ENCODE peak calls at places on chromosomes 12 and 14, in five cellular contexts. R is upper lobe of left lung, D is transverse colon, X is SK-N-SH, T is stomach. O is an unnamed sample.

GRCh38 chr14:105475269-105475915 is 771 bp downstream of the CRIP2 start:
- DNase-seq in R (no peak), D (no peak), X (no peak), T (no peak), O (peak; percentile 72)

GRCh38 chr14:100628225-100628624 is 41.0 kb upstream of the BEGAIN start:
- DNase-seq in R (no peak), D (no peak), X (no peak), T (no peak), O (no peak)

GRCh38 chr14:53793790-53794560 is 162.7 kb downstream of the BMP4 start:
- DNase-seq in R (no peak), D (peak; percentile 11), X (no peak), T (no peak), O (no peak)

GRCh38 chr12:53500119-53500775 is 836 bp upstream of the TARBP2 start:
- DNase-seq in R (peak; percentile 80), D (peak; percentile 66), X (peak; percentile 91), T (peak; percentile 50), O (peak; percentile 92)

GRCh38 chr14:38882533-38882932 is 220.5 kb downstream of the SEC23A start:
- DNase-seq in R (no peak), D (no peak), X (no peak), T (no peak), O (no peak)

GRCh38 chr12:65293735-65294134 is 15.3 kb downstream of the MSRB3 start:
- DNase-seq in R (no peak), D (no peak), X (no peak), T (no peak), O (no peak)

GRCh38 chr12:131908082-131908715 is 13.8 kb downstream of the ULK1 start:
- DNase-seq in R (no peak), D (no peak), X (no peak), T (no peak), O (no peak)

GRCh38 chr12:9763025-9763424 is 2.3 kb upstream of the CD69 start:
- DNase-seq in R (no peak), D (no peak), X (no peak), T (no peak), O (no peak)

GRCh38 chr12:66066929-66067281 is 63.6 kb downstream of the LLPH start:
- DNase-seq in R (no peak), D (no peak), X (no peak), T (no peak), O (no peak)

GRCh38 chr12:54593135-54593534 is 4.7 kb upstream of the PPP1R1A start:
- DNase-seq in R (peak; percentile 27), D (no peak), X (no peak), T (no peak), O (no peak)

GRCh38 chr14:99729991-99730875 is 46.1 kb downstream of the CYP46A1 start:
- DNase-seq in R (peak; percentile 55), D (peak; percentile 68), X (peak; percentile 97), T (peak; percentile 76), O (peak; percentile 82)

GRCh38 chr12:97003276-97003675 is 96.2 kb downstream of the NEDD1 start:
- DNase-seq in R (no peak), D (no peak), X (no peak), T (no peak), O (no peak)

GRCh38 chr14:21039059-21039422 is 3.1 kb upstream of the RNASE7 start:
- DNase-seq in R (peak; percentile 59), D (peak; percentile 87), X (no peak), T (peak; percentile 80), O (peak; percentile 88)

GRCh38 chr14:35158951-35159653 is 36.8 kb downstream of the PRORP start:
- DNase-seq in R (no peak), D (no peak), X (no peak), T (no peak), O (no peak)

GRCh38 chr12:106601548-106601947 is 18.7 kb downstream of the RFX4 start:
- DNase-seq in R (no peak), D (no peak), X (no peak), T (no peak), O (no peak)

GRCh38 chr12:106601031-106601430 is 18.2 kb downstream of the RFX4 start:
- DNase-seq in R (no peak), D (no peak), X (no peak), T (no peak), O (no peak)

GRCh38 chr12:106599302-106599701 is 16.5 kb downstream of the RFX4 start:
- DNase-seq in R (no peak), D (no peak), X (no peak), T (no peak), O (no peak)

GRCh38 chr12:106600503-106600902 is 17.7 kb downstream of the RFX4 start:
- DNase-seq in R (no peak), D (no peak), X (no peak), T (no peak), O (no peak)

DNA sequence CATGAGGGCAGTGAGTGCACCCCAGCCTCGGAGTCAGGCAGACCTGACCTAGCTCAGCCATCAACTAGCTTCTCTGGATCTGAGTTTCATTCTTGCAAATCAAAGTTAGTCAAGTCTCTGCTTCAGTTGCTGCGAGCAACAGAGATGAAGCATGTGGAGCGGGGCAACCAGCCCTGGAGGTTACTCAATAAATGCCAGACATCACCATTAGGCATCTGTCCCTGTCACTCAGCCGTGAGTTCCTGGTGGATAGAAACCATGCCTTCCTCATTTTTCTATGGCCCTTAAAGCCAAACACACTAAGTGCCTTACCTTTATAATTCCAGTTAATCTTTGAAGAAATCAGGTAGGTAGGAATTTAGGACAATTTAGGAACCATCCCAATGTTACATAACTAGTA is 19.3 kb downstream of the RFX4 start:
- DNase-seq in R (no peak), D (no peak), X (no peak), T (no peak), O (no peak)
- TF ChIP-seq EP300 in R (no peak), D (no peak), X (no peak), T (no peak), O (no peak)

DNA sequence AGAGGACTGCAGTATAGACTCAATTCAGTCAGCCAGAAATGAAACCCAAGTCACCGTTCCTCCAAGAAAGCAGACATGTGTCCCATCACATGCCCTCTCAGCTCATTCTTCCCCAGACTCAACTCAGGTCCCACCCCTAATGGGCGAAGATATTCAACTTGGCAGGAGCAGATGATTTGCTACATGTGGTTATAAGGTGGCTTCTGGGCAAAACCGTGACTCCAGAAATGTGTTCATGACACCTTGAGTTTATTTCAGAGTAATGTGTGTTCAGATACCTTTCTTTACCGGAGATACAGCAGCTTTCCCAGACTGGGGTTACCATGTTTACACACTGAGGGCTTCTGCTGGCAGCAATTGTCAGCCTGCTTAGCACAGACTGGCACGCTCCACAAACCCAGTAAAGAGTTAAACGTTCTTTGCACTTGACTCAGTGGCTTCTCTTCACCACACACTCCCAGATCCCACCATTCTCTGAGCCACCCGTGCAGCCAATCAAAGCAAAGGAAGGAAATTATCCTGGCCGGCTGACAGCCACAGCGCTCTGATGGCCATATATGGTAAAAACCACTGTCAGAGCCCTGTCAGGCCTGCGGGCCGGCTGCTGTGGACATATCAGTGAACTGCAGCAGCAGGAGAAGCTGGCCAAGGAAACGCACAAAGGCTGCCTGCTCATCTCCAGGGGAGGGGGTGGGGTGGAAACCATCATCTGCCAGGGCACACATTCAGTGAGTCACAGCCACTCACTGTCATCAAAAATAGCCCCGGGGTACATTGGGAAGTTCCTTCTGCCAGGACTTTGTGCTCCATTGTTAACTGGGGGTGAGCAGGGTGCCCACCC is 39.9 kb downstream of the CORO1C start:
- DNase-seq in R (peak; percentile 94), D (peak; percentile 90), X (peak; percentile 77), T (peak; percentile 80), O (peak; percentile 95)
- TF ChIP-seq CTCF in R (peak; percentile 61), D (peak; percentile 75), X (peak; percentile 36), T (no peak), O (peak; percentile 75)

GRCh38 chr14:64026600-64026999 is 173.8 kb downstream of the SYNE2 start:
- DNase-seq in R (no peak), D (no peak), X (no peak), T (no peak), O (no peak)
- H3K36me3 ChIP-seq in R (peaks cover 6% of the 10 kb centered on the region), D (no peaks in the 10 kb centered on the region), X (peaks cover 14% of the 10 kb centered on the region), T (peaks cover 9% of the 10 kb centered on the region), O (no peaks in the 10 kb centered on the region)

GRCh38 chr12:106690569-106690968 is 83.9 kb upstream of the RIC8B start:
- DNase-seq in R (no peak), D (no peak), X (no peak), T (no peak), O (no peak)

GRCh38 chr12:106696071-106696470 is 78.4 kb upstream of the RIC8B start:
- DNase-seq in R (no peak), D (no peak), X (no peak), T (no peak), O (no peak)

GRCh38 chr12:106696861-106697417 is 77.5 kb upstream of the RIC8B start:
- DNase-seq in R (no peak), D (no peak), X (peak; percentile 42), T (no peak), O (no peak)

GRCh38 chr12:106692896-106693295 is 81.6 kb upstream of the RIC8B start:
- DNase-seq in R (no peak), D (no peak), X (no peak), T (no peak), O (no peak)

GRCh38 chr12:106693421-106693820 is 81.1 kb upstream of the RIC8B start:
- DNase-seq in R (no peak), D (no peak), X (no peak), T (no peak), O (no peak)
- TF ChIP-seq EP300 in R (no peak), D (no peak), X (no peak), T (no peak), O (no peak)